ENCODE peak calls at places on chromosomes 13 and 19, in seven cellular contexts. A is lower lobe of right lung, V is colonic mucosa, N is IMR-90, F is thoracic aorta, R is mesothelial cell of epicardium, X is brain microvascular endothelial cell. Y is an unnamed sample.
A peak's percentile ranks its signal among the peaks of the same experiment; 100 is the strongest.

GRCh38 chr19:13037161-13037560 is 41.9 kb downstream of the NFIX start:
- DNase-seq in A (no peak), V (no peak), N (peak; percentile 85), F (no peak), R (no peak), X (peak; percentile 74), Y (no peak)

GRCh38 chr19:29075149-29075548 is 137.8 kb downstream of the UQCRFS1 start:
- DNase-seq in A (no peak), V (no peak), N (no peak), F (no peak), R (no peak), X (no peak), Y (no peak)

GRCh38 chr13:97224544-97225324 is 2.6 kb downstream of the MBNL2 start:
- DNase-seq in A (no peak), V (peak; percentile 62), N (peak; percentile 41), F (no peak), R (no peak), X (peak; percentile 69), Y (no peak)

GRCh38 chr13:20559659-20560356 is 7.1 kb upstream of the IFT88 start:
- DNase-seq in A (no peak), V (no peak), N (no peak), F (no peak), R (no peak), X (no peak), Y (no peak)

GRCh38 chr13:66358564-66358963 is 871.6 kb downstream of the PCDH9 start:
- DNase-seq in A (no peak), V (no peak), N (no peak), F (no peak), R (no peak), X (no peak), Y (no peak)

GRCh38 chr13:27482996-27483395 is 32.6 kb upstream of the MTIF3 start:
- DNase-seq in A (no peak), V (peak; percentile 22), N (no peak), F (no peak), R (no peak), X (no peak), Y (no peak)

GRCh38 chr13:31134055-31134711 is 27.5 kb downstream of the HSPH1 start:
- DNase-seq in A (no peak), V (no peak), N (no peak), F (no peak), R (no peak), X (no peak), Y (no peak)

GRCh38 chr13:69690999-69691398 is 416.6 kb upstream of the ATXN8OS start:
- DNase-seq in A (no peak), V (no peak), N (no peak), F (no peak), R (no peak), X (no peak), Y (no peak)

GRCh38 chr19:21568816-21569496 is 63.6 kb downstream of the ZNF429 start:
- DNase-seq in A (peak; percentile 82), V (peak; percentile 93), N (peak; percentile 94), F (peak; percentile 39), R (no peak), X (peak; percentile 0), Y (peak; percentile 81)

GRCh38 chr19:49887653-49888477 is 8.8 kb downstream of the IL4I1 start:
- DNase-seq in A (no peak), V (no peak), N (no peak), F (no peak), R (no peak), X (no peak), Y (no peak)

GRCh38 chr13:50318887-50319286 is 303.6 kb downstream of the KCNRG start:
- DNase-seq in A (no peak), V (no peak), N (no peak), F (no peak), R (no peak), X (no peak), Y (no peak)

GRCh38 chr13:93819331-93819730 is 592.7 kb downstream of the GPC6 start:
- DNase-seq in A (no peak), V (no peak), N (no peak), F (no peak), R (no peak), X (no peak), Y (no peak)

GRCh38 chr13:43251967-43252366 is 228.6 kb downstream of the DNAJC15 start:
- DNase-seq in A (no peak), V (no peak), N (no peak), F (no peak), R (no peak), X (no peak), Y (no peak)

GRCh38 chr19:33348301-33349010 is 25.1 kb upstream of the CEBPG start:
- DNase-seq in A (no peak), V (no peak), N (no peak), F (no peak), R (no peak), X (no peak), Y (no peak)

GRCh38 chr13:51844862-51845573 is at the start of gene TMEM272:
- DNase-seq in A (peak; percentile 64), V (peak; percentile 42), N (peak; percentile 11), F (no peak), R (peak; percentile 82), X (peak; percentile 27), Y (no peak)

GRCh38 chr13:24854311-24854710 is 90.3 kb downstream of the RNF17 start:
- DNase-seq in A (no peak), V (no peak), N (peak; percentile 2), F (no peak), R (no peak), X (no peak), Y (no peak)

GRCh38 chr19:15971217-15971616 is 22.4 kb downstream of the OR10H4 start:
- DNase-seq in A (no peak), V (no peak), N (no peak), F (no peak), R (no peak), X (no peak), Y (no peak)
- TF ChIP-seq CTCF in A (no peak), V (no peak), N (no peak), F (no peak), R (no peak), X (peak; percentile 19), Y (no peak)

DNA sequence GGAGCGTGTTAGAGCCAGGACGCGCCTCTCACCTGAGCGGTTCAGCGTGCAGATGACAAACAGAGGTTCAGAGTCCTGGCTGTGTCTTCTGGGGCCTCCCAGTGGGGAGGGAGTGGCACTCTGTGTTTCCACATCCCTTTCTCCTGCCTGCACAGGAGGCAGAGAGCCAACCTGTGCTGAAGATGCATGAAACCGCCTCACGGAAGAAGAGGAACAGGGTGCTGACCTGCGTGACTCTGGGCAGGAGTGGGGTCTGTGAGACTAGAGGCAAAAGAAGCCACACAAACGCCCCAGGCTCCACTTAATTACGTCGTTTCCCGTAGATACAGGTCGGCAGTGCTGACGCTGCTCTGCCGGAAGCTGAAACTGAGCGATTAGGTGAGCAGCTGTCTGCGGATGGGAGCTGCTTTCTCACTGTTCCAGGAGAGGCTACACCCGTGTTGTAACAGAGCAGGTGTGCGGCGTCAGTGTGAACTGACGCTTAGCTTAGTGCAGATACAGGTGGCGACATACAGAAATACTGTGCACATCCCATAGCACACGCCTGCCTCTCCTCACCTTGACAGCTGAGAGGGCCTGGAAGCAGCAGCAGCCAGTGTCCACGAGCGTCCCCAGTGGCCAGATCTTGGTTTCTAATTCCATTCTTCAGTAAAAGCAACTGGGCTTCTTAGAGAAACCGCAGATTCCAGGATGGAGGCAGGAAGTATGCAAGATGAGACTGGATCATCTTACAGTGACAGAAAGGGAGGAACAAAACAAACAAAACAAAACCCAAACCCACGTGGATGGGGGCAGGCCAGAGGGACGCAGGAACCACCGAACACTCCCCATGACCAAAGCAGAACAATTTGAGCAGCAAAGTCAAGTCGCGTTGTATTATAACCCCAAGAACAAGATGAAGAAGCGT is 37.7 kb upstream of the MCF2L start:
- DNase-seq in A (no peak), V (peak; percentile 66), N (peak; percentile 76), F (no peak), R (peak; percentile 59), X (peak; percentile 66), Y (peak; percentile 40)
- TF ChIP-seq CTCF in A (peak; percentile 39), V (peak; percentile 53), N (peak; percentile 67), F (peak; percentile 13), R (peak; percentile 27), X (peak; percentile 76), Y (peak; percentile 72)

GRCh38 chr19:56611288-56611687 is 16.2 kb downstream of the ZNF71 start:
- DNase-seq in A (no peak), V (no peak), N (no peak), F (no peak), R (no peak), X (no peak), Y (no peak)
- TF ChIP-seq CTCF in A (no peak), V (no peak), N (no peak), F (no peak), R (no peak), X (no peak), Y (no peak)

GRCh38 chr19:54650108-54650666 is 12.6 kb upstream of the LILRB4 start:
- DNase-seq in A (no peak), V (no peak), N (no peak), F (no peak), R (no peak), X (no peak), Y (no peak)

GRCh38 chr19:54654447-54655321 is 8.1 kb upstream of the LILRB4 start:
- DNase-seq in A (no peak), V (no peak), N (no peak), F (no peak), R (no peak), X (no peak), Y (no peak)

GRCh38 chr19:54648129-54648528 is 14.7 kb upstream of the LILRB4 start:
- DNase-seq in A (no peak), V (no peak), N (no peak), F (no peak), R (no peak), X (no peak), Y (no peak)

DNA sequence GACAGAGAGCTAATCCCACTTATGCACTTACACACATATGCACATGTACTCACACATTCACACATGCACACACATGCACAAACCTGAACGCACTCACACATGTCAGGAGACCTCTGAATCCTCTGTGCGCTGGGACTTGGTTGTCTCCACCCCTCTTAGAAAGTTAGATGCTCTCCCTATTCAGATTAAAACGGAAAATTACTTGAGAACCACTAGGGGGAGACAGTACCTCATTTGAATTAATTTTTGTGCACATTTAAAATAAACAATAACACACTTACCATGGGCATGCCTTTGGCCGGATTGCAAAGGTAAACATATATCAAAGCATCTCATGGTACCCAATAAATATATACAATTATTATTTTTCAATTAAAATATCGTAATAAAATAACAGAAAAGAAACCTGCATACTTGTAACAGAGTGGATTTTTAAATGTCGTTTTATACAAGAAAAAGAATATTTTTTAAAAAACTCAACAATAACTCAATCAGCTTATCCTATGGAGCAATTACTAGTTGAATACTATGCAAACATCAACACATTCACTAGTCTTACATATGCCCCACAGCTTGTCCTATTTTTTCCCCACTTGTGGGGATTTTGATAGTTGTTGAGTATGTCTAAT is 9.5 kb upstream of the LILRB4 start:
- DNase-seq in A (no peak), V (no peak), N (peak; percentile 7), F (no peak), R (no peak), X (no peak), Y (no peak)
- TF ChIP-seq CTCF in A (peak; percentile 60), V (peak; percentile 31), N (peak; percentile 46), F (no peak), R (peak; percentile 51), X (peak; percentile 37), Y (peak; percentile 5)